ENCODE peak calls at places on chromosomes 11 and 22, in four cellular contexts. E is foreskin fibroblast; P is cardiac fibroblast; Y is CD8-positive, alpha-beta T cell. M is an unnamed sample.

GRCh38 chr22:25141994-25142620 is 57.6 kb upstream of the CRYBB3 start:
- DNase-seq in E (no peak), P (no peak), Y (no peak), M (no peak)

GRCh38 chr22:48444320-48445112 is 1383.2 kb downstream of the BRD1 start:
- DNase-seq in E (no peak), P (no peak), Y (no peak), M (no peak)

GRCh38 chr11:118746988-118747585 is 43.9 kb downstream of the DDX6 start:
- DNase-seq in E (no peak), P (peak; percentile 22), Y (no peak), M (no peak)

GRCh38 chr22:41561335-41561734 is 525 bp downstream of the CSDC2 start:
- DNase-seq in E (no peak), P (no peak), Y (no peak), M (no peak)

GRCh38 chr11:65316979-65317786 is 2.5 kb downstream of the CDC42EP2 start:
- DNase-seq in E (peak; percentile 73), P (peak; percentile 97), Y (no peak), M (peak; percentile 82)

GRCh38 chr22:17807571-17808410 is 33.5 kb upstream of the BID start:
- DNase-seq in E (peak; percentile 14), P (no peak), Y (no peak), M (no peak)

GRCh38 chr11:27205269-27205668 is 157.7 kb downstream of the CCDC34 start:
- DNase-seq in E (no peak), P (no peak), Y (no peak), M (no peak)

GRCh38 chr22:25051983-25052710 is 99.6 kb downstream of the KIAA1671 start:
- DNase-seq in E (no peak), P (no peak), Y (no peak), M (peak; percentile 83)

GRCh38 chr11:130513132-130513531 is 64.7 kb downstream of the ADAMTS15 start:
- DNase-seq in E (peak; percentile 76), P (no peak), Y (no peak), M (peak; percentile 70)

GRCh38 chr11:64538501-64538951 is 52.5 kb upstream of the SLC22A12 start:
- DNase-seq in E (no peak), P (no peak), Y (no peak), M (no peak)

GRCh38 chr11:72243567-72244316 is at the start of gene PHOX2A:
- DNase-seq in E (no peak), P (no peak), Y (no peak), M (no peak)
- H3K4me3 ChIP-seq in E (no peak within 1 kb of the TSS), P (no peak within 1 kb of the TSS), Y (no peak within 1 kb of the TSS), M (no peak within 1 kb of the TSS)

DNA sequence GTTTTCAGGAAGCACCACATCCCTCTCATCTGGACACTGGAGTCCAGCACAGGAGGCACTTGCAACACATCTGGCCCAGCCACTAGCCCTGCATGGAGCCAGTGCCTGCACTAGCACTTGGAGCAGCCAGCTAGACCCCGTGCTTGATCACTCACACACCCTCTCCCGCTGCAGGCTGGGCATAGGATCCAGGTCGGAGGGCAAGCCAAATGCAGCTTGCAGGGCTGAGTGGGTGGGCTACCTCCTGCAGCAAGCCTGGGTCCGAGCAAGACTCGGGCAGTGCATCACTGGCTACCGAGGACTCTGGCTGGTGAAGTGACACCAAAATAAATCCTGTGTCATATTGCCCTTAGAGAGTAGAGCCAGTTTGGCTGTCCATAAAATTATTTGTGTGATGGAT is 1795.4 kb downstream of the LRRC4C start:
- DNase-seq in E (no peak), P (no peak), Y (no peak), M (no peak)
- H3K4me3 ChIP-seq in E (no peak overlapping the region), P (no peak overlapping the region), Y (no peak overlapping the region), M (no peak overlapping the region)

DNA sequence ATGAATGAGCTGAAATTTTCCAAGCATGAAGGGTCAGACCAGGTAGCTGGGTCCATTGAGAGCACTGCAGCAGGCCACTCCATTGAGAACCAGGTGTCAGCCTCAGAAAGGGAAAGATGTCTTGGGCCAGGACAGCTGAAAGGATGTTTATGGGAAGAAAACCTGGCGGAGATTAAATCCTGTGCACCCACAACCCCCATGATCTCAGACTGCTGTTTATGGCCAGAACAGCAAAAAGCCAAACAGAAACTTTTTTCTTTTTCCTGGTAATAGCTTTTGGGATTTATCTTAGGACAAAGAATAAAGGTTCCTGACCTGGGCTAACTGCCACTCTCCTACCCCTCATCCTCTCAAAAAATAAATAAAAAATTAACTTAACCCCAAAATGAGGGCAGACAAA is 612.4 kb downstream of the INSC start:
- DNase-seq in E (no peak), P (no peak), Y (no peak), M (no peak)
- H3K4me3 ChIP-seq in E (no peak overlapping the region), P (no peak overlapping the region), Y (no peak overlapping the region), M (no peak overlapping the region)

DNA sequence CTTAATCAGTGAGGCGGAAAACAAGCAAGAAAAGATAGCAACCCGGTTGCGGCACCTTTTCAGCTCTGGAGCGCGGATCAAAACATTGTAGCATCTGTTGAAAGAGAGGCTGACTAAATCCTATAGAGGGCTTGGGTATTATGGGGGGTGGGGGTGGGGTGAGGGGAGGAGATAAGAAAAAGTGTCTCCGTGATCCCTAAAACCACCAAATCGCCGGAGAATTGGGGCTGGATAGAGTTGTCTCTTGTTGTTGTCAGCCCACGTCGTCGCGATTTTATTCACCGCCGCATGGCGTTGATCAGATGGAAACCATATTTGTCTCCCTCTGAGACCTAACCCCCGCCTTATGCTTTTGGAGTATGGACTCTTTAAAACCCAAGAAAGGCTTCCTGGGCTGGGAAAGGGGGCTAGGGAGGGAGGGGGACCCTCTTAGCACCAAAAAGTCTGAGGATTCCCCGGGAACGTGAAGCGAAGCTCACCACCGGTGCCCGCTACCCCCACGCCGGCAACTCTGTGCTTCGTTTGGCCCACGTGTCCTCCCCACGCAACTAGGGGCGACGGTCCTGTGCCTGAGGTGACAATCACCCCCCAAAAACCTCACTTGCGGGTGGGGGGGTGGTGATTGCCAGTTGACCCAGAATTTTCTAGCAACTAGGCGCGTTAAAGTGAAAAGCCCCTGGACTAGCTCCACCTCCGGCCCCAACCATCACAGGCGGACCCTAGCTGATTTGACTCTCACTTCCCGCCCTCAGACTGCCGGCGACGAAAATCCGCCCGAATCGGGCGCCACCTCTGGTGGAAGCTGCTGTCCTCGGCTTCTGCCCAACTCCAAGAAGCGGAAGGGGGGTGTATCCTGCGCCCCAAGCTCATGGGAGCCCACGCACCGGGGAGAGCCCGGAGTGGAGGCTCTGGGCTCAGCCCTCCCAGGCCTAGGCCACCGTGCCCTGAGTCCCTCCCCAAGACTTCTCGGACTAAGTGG is 12.8 kb downstream of the PAX6 start:
- DNase-seq in E (no peak), P (no peak), Y (no peak), M (no peak)
- H3K4me3 ChIP-seq in E (no peak overlapping the region), P (no peak overlapping the region), Y (no peak overlapping the region), M (no peak overlapping the region)

GRCh38 chr11:72591785-72592490 is 82.3 kb downstream of the PDE2A start:
- DNase-seq in E (no peak), P (no peak), Y (peak; percentile 34), M (no peak)
- H3K4me3 ChIP-seq in E (no peak overlapping the region), P (no peak overlapping the region), Y (no peak overlapping the region), M (no peak overlapping the region)

DNA sequence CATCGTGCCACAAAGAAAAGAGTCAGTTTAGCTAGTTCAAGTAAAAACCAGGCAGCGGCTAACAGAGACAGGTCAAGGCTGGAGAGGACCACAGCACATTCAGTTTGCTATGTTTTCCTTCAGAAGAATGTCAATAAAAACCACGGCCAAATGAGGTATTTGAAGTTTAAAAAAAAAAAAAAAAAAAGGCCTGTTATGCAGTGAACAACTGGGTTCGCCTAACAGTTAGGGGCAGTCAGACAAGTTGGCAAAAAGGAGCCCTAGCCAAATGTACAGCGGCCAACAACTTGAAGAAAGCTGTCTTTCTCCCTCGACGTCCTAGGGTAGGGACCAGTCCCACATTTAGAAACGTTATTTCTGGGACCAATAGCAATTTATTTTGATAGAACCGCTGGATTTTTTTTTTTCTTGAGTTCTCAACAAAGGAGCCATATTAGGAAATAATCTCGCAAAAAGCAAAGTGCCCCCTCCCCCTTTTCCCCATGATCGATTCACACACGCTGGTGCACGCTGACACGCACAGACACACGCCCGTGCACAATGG is 237.8 kb downstream of the TTC28 start:
- DNase-seq in E (no peak), P (no peak), Y (no peak), M (peak; percentile 4)
- H3K4me3 ChIP-seq in E (peak overlapping the region; percentile 60), P (peak overlapping the region; percentile 57), Y (peak overlapping the region; percentile 66), M (peak overlapping the region; percentile 79)

GRCh38 chr11:123742778-123743177 is 1.3 kb upstream of the ZNF202 start:
- DNase-seq in E (no peak), P (no peak), Y (no peak), M (no peak)
- H3K4me3 ChIP-seq in E (no peak overlapping the region), P (no peak overlapping the region), Y (peak overlapping the region; percentile 51), M (no peak overlapping the region)

DNA sequence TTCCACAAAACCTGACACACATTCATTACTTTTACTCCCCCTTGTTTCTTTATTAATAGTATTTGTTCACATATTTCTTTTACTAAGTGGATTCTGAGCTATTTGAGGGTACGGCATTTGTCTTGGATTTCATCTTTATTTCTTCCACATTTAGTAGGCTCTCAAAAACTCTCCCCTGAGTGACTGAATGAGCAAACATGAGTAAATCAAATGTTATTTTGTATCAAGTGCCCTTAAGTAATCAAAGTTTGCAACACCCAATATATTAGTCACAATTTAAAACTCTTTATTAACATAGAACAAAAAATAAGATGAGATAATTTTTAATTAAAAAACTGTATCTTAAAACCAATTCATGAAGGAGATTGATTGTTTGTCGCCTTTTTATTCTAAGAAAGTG is 1101.9 kb upstream of the TENM4 start:
- DNase-seq in E (no peak), P (no peak), Y (no peak), M (no peak)
- H3K4me3 ChIP-seq in E (no peak overlapping the region), P (no peak overlapping the region), Y (no peak overlapping the region), M (no peak overlapping the region)

GRCh38 chr11:126416542-126417090 is 61.1 kb downstream of the ST3GAL4 start:
- DNase-seq in E (peak; percentile 82), P (peak; percentile 84), Y (peak; percentile 57), M (peak; percentile 56)
- H3K4me3 ChIP-seq in E (peak overlapping the region; percentile 48), P (no peak overlapping the region), Y (peak overlapping the region; percentile 49), M (peak overlapping the region; percentile 40)

GRCh38 chr22:50300620-50301257 is 6.7 kb downstream of the PLXNB2 start:
- DNase-seq in E (no peak), P (no peak), Y (no peak), M (no peak)
- H3K4me3 ChIP-seq in E (peak overlapping the region; percentile 32), P (peak overlapping the region; percentile 3), Y (no peak overlapping the region), M (no peak overlapping the region)